ENCODE peak calls at places on chromosomes 13 and 19, in eight cellular contexts. L is epithelial cell of proximal tubule; P is activated CD4-positive, alpha-beta T cell treated with anti-CD3 and anti-CD28 coated beads for 4 hours; W is fibroblast of pulmonary artery; S is NCI-H1436; T is thoracic aorta; Z is activated T-cell treated with anti-CD3 and anti-CD28 coated beads, Interleukin-2, amount 50 U/mL, for 24 hours; C is EL. V is an unnamed sample.

GRCh38 chr13:53953205-53953604 is 924.6 kb downstream of the OLFM4 start:
- DNase-seq in L (no peak), P (no peak), W (no peak), S (no peak), T (no peak), Z (no peak), C (no peak), V (no peak)

GRCh38 chr19:52638601-52639000 is 446 bp upstream of the ZNF83 start:
- DNase-seq in L (no peak), P (no peak), W (no peak), S (no peak), T (no peak), Z (no peak), C (peak), V (peak)

GRCh38 chr13:72849571-72849970 is 67.6 kb downstream of the PIBF1 start:
- DNase-seq in L (no peak), P (no peak), W (peak), S (no peak), T (no peak), Z (no peak), C (peak), V (peak)

GRCh38 chr13:45361596-45362206 is 20.7 kb upstream of the TPT1 start:
- DNase-seq in L (no peak), P (no peak), W (peak), S (no peak), T (no peak), Z (no peak), C (peak), V (peak)

GRCh38 chr13:48222358-48223015 is 10.5 kb upstream of the ITM2B start:
- DNase-seq in L (no peak), P (no peak), W (peak), S (no peak), T (no peak), Z (no peak), C (no peak), V (peak)

GRCh38 chr13:23570099-23570926 is at the start of gene TNFRSF19:
- DNase-seq in L (no peak), P (no peak), W (peak), S (no peak), T (no peak), Z (no peak), C (peak), V (peak)

GRCh38 chr13:102680842-102681725 is 13.8 kb downstream of the METTL21C start:
- DNase-seq in L (no peak), P (no peak), W (peak), S (no peak), T (no peak), Z (no peak), C (peak), V (peak)

GRCh38 chr19:42295831-42296525 is 6.0 kb upstream of the PRR19 start:
- DNase-seq in L (no peak), P (peak), W (peak), S (peak), T (no peak), Z (peak), C (peak), V (peak)

GRCh38 chr19:46040952-46041500 is at the start of gene IGFL4:
- DNase-seq in L (no peak), P (no peak), W (no peak), S (peak), T (no peak), Z (no peak), C (peak), V (no peak)

GRCh38 chr13:92460479-92460878 is 766.1 kb upstream of the GPC6 start:
- DNase-seq in L (no peak), P (no peak), W (peak), S (no peak), T (no peak), Z (no peak), C (no peak), V (no peak)

GRCh38 chr19:1252221-1252817 is 3.9 kb downstream of the MIDN start:
- DNase-seq in L (no peak), P (peak), W (peak), S (no peak), T (peak), Z (no peak), C (peak), V (peak)

GRCh38 chr19:44142014-44142523 is 715 bp downstream of the ZNF234 start:
- DNase-seq in L (no peak), P (no peak), W (peak), S (no peak), T (no peak), Z (peak), C (peak), V (peak)

GRCh38 chr13:95411641-95412040 is 110.4 kb upstream of the ABCC4 start:
- DNase-seq in L (no peak), P (no peak), W (peak), S (no peak), T (no peak), Z (no peak), C (peak), V (no peak)

GRCh38 chr13:19587635-19588300 is 26.4 kb upstream of the TPTE2 start:
- DNase-seq in L (no peak), P (peak), W (peak), S (no peak), T (no peak), Z (no peak), C (peak), V (peak)

GRCh38 chr13:75407473-75407872 is 74.5 kb downstream of the TBC1D4 start:
- DNase-seq in L (no peak), P (no peak), W (no peak), S (no peak), T (no peak), Z (no peak), C (no peak), V (no peak)

GRCh38 chr19:12126707-12127106 is 13.4 kb downstream of the ZNF20 start:
- DNase-seq in L (no peak), P (no peak), W (peak), S (no peak), T (no peak), Z (no peak), C (no peak), V (peak)

GRCh38 chr13:76523740-76524382 is 362.3 kb downstream of the KCTD12 start:
- DNase-seq in L (no peak), P (no peak), W (no peak), S (no peak), T (no peak), Z (no peak), C (no peak), V (no peak)

GRCh38 chr13:64884976-64885375 is 2345.2 kb downstream of the PCDH9 start:
- DNase-seq in L (no peak), P (no peak), W (no peak), S (no peak), T (no peak), Z (no peak), C (peak), V (no peak)

GRCh38 chr19:16339361-16339725 is 14.7 kb downstream of the KLF2 start:
- DNase-seq in L (no peak), P (no peak), W (no peak), S (no peak), T (no peak), Z (no peak), C (no peak), V (no peak)

GRCh38 chr19:7159105-7159933 is 89.8 kb downstream of the ZNF557 start:
- DNase-seq in L (no peak), P (no peak), W (peak), S (no peak), T (peak), Z (no peak), C (peak), V (peak)

GRCh38 chr13:99307648-99308339 is 595 bp upstream of the GPR183 start:
- DNase-seq in L (peak), P (peak), W (peak), S (no peak), T (no peak), Z (peak), C (peak), V (peak)

GRCh38 chr19:4097501-4097900 is 26.4 kb downstream of the MAP2K2 start:
- DNase-seq in L (no peak), P (no peak), W (no peak), S (no peak), T (no peak), Z (no peak), C (no peak), V (no peak)

GRCh38 chr19:35055715-35056179 is 14.2 kb downstream of the HPN start:
- DNase-seq in L (no peak), P (no peak), W (no peak), S (no peak), T (no peak), Z (no peak), C (no peak), V (no peak)

GRCh38 chr19:49746206-49746958 is 16.7 kb downstream of the TSKS start:
- DNase-seq in L (no peak), P (peak), W (peak), S (peak), T (no peak), Z (peak), C (peak), V (peak)

GRCh38 chr13:64849174-64849573 is 2381.0 kb downstream of the PCDH9 start:
- DNase-seq in L (no peak), P (no peak), W (no peak), S (no peak), T (no peak), Z (no peak), C (no peak), V (no peak)

GRCh38 chr19:10237702-10238101 is 6.6 kb upstream of the S1PR2 start:
- DNase-seq in L (no peak), P (no peak), W (no peak), S (no peak), T (no peak), Z (no peak), C (no peak), V (no peak)

GRCh38 chr19:21094347-21095025 is 12.5 kb downstream of the ZNF714 start:
- DNase-seq in L (no peak), P (no peak), W (no peak), S (no peak), T (no peak), Z (no peak), C (no peak), V (no peak)

GRCh38 chr19:58476498-58477015 is 405 bp downstream of the ZNF446 start:
- DNase-seq in L (no peak), P (no peak), W (peak), S (peak), T (peak), Z (no peak), C (peak), V (peak)

GRCh38 chr19:36169084-36169760 is 17.0 kb upstream of the COX7A1 start:
- DNase-seq in L (no peak), P (no peak), W (no peak), S (peak), T (no peak), Z (no peak), C (no peak), V (no peak)

GRCh38 chr13:101291216-101291615 is 125.1 kb downstream of the NALCN start:
- DNase-seq in L (no peak), P (no peak), W (no peak), S (no peak), T (no peak), Z (no peak), C (no peak), V (no peak)

GRCh38 chr13:49667773-49668172 is 23.5 kb downstream of the EBPL start:
- DNase-seq in L (no peak), P (no peak), W (no peak), S (no peak), T (no peak), Z (no peak), C (peak), V (peak)

GRCh38 chr19:10817291-10818038 is 18.5 kb downstream of the TMED1 start:
- DNase-seq in L (no peak), P (no peak), W (peak), S (no peak), T (peak), Z (no peak), C (peak), V (peak)

GRCh38 chr13:39106216-39106995 is 68.2 kb downstream of the NHLRC3 start:
- DNase-seq in L (no peak), P (no peak), W (peak), S (no peak), T (no peak), Z (no peak), C (no peak), V (no peak)

GRCh38 chr13:24511019-24511823 is 1.4 kb downstream of the PARP4 start:
- DNase-seq in L (peak), P (peak), W (peak), S (no peak), T (no peak), Z (peak), C (peak), V (peak)